ENCODE peak calls at places on chromosomes 11 and 22, in four cellular contexts. K, G, Q and T are unnamed samples.

GRCh38 chr22:30386960-30387848 is at the start of gene RNF215:
- DNase-seq in K (peak), G (no peak), Q (peak), T (peak)

GRCh38 chr11:44531116-44531504 is 34.4 kb upstream of the CD82 start:
- DNase-seq in K (no peak), G (no peak), Q (peak), T (no peak)

GRCh38 chr22:39117585-39118191 is 20.6 kb downstream of the APOBEC3H start:
- DNase-seq in K (peak), G (peak), Q (peak), T (no peak)

GRCh38 chr22:17063372-17064106 is 21.3 kb upstream of the IL17RA start:
- DNase-seq in K (no peak), G (no peak), Q (no peak), T (no peak)

GRCh38 chr11:17972987-17973386 is 39.9 kb downstream of the SERGEF start:
- DNase-seq in K (peak), G (no peak), Q (peak), T (peak)

GRCh38 chr11:69630009-69630870 is 10.7 kb upstream of the CCND1 start:
- DNase-seq in K (no peak), G (no peak), Q (peak), T (no peak)

GRCh38 chr11:67644042-67644441 is 4.5 kb upstream of the TBX10 start:
- DNase-seq in K (peak), G (no peak), Q (peak), T (no peak)

GRCh38 chr11:8019671-8020597 is 32.8 kb downstream of the EIF3F start:
- DNase-seq in K (no peak), G (no peak), Q (no peak), T (peak)

GRCh38 chr11:31355131-31355530 is 14.4 kb downstream of the DCDC1 start:
- DNase-seq in K (no peak), G (no peak), Q (no peak), T (no peak)

GRCh38 chr11:130159657-130160459 is at the start of gene ST14:
- DNase-seq in K (no peak), G (no peak), Q (no peak), T (peak)

GRCh38 chr11:121437018-121437685 is 15.0 kb upstream of the SORL1 start:
- DNase-seq in K (no peak), G (no peak), Q (no peak), T (no peak)

GRCh38 chr11:59175104-59175503 is 3.2 kb downstream of the DTX4 start:
- DNase-seq in K (no peak), G (no peak), Q (no peak), T (no peak)

GRCh38 chr11:65260302-65260701 is 1.5 kb upstream of the POLA2 start:
- DNase-seq in K (no peak), G (no peak), Q (no peak), T (no peak)

GRCh38 chr11:119985551-119985950 is 152.4 kb downstream of the TRIM29 start:
- DNase-seq in K (no peak), G (no peak), Q (no peak), T (no peak)

GRCh38 chr11:82895437-82896091 is 4.7 kb downstream of the PRCP start:
- DNase-seq in K (no peak), G (peak), Q (no peak), T (no peak)

GRCh38 chr11:15972838-15973237 is 383.5 kb downstream of the SOX6 start:
- DNase-seq in K (no peak), G (no peak), Q (no peak), T (no peak)

DNA sequence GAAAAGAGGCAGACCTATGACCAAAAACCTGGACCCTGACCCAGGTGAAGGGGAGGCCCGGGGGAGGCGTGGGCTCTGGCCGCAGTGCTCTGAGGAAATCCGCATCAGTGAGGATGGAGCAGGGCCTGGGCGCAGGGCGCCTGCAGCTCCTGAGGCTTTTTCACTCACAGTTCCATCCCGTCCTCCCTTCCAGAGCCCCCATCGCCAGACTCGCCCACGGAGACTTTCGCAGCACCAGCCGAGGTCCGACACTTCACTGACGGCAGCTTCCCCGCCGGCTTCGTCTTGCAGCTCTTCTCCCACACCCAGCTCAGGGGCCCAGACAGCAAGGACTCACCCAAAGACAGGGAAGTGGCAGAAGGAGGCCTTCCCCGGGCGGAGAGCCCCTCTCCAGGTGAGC is 5.4 kb downstream of the SPINDOC start:
- DNase-seq in K (no peak), G (no peak), Q (no peak), T (no peak)
- TF ChIP-seq JUND in K (no peak), G (no peak), Q (no peak), T (no peak)

GRCh38 chr11:96045622-96046456 is 121.9 kb upstream of the MTMR2 start:
- DNase-seq in K (no peak), G (no peak), Q (no peak), T (peak)
- TF ChIP-seq FOXM1 in K (no peak), G (no peak), Q (no peak), T (peak)

GRCh38 chr11:76748931-76749330 is 34.2 kb upstream of the TSKU start:
- DNase-seq in K (no peak), G (no peak), Q (no peak), T (no peak)

GRCh38 chr11:76753950-76754349 is 29.2 kb upstream of the TSKU start:
- DNase-seq in K (no peak), G (no peak), Q (no peak), T (no peak)

GRCh38 chr11:76752321-76753175 is 30.6 kb upstream of the TSKU start:
- DNase-seq in K (no peak), G (no peak), Q (peak), T (peak)

GRCh38 chr11:76750067-76750466 is 33.1 kb upstream of the TSKU start:
- DNase-seq in K (no peak), G (no peak), Q (no peak), T (no peak)

GRCh38 chr11:76750746-76751145 is 32.4 kb upstream of the TSKU start:
- DNase-seq in K (no peak), G (no peak), Q (no peak), T (no peak)
- TF ChIP-seq JUND in K (no peak), G (no peak), Q (no peak), T (no peak)

GRCh38 chr22:44111562-44112155 is 69.1 kb upstream of the PARVG start:
- DNase-seq in K (no peak), G (no peak), Q (no peak), T (no peak)
- TF ChIP-seq FOXM1 in K (no peak), G (no peak), Q (no peak), T (no peak)